ENCODE peak calls at places on chromosomes 16 and 17, in seven cellular contexts. M is AG04450, Y is GM12865, W is cardiac fibroblast, Q is transverse colon, F is A549, N is BJ. A is an unnamed sample.

GRCh38 chr16:2971985-2972784 is 3.0 kb downstream of the PAQR4 start:
- DNase-seq in N (no peak), F (no peak), M (no peak), Q (no peak), Y (no peak), W (no peak), A (no peak)

GRCh38 chr17:74212262-74212912 is 984 bp upstream of the TTYH2 start:
- DNase-seq in Q (peak), M (no peak), N (no peak), F (no peak), W (no peak), Y (peak), A (no peak)

GRCh38 chr16:22328081-22328725 is 31.0 kb downstream of the POLR3E start:
- DNase-seq in M (no peak), Q (no peak), W (no peak), N (no peak), F (no peak), Y (no peak), A (no peak)

GRCh38 chr17:45906237-45906636 is 11.9 kb downstream of the MAPT start:
- DNase-seq in F (no peak), Y (no peak), Q (no peak), W (no peak), N (no peak), M (no peak), A (no peak)

GRCh38 chr17:7293821-7294613 is 422 bp downstream of the YBX2 start:
- DNase-seq in Q (peak), W (no peak), F (no peak), N (no peak), Y (no peak), M (no peak), A (no peak)

GRCh38 chr16:71484006-71484893 is 4.9 kb downstream of the ZNF19 start:
- DNase-seq in F (peak), Q (peak), N (peak), Y (peak), W (peak), M (peak), A (peak)

GRCh38 chr16:53415504-53415903 is 18.8 kb upstream of the RBL2 start:
- DNase-seq in Q (no peak), M (no peak), W (no peak), N (no peak), Y (no peak), F (no peak), A (no peak)

GRCh38 chr16:83806036-83806435 is 1.7 kb upstream of the HSBP1 start:
- DNase-seq in N (no peak), F (no peak), M (no peak), W (no peak), Y (peak), Q (no peak), A (no peak)

GRCh38 chr17:39939588-39940419 is 12.3 kb downstream of the LRRC3C start:
- DNase-seq in Y (peak), M (peak), N (peak), Q (no peak), F (peak), W (peak), A (no peak)

GRCh38 chr16:11104168-11105037 is 151.6 kb downstream of the SOCS1 start:
- DNase-seq in W (no peak), N (no peak), M (no peak), F (no peak), Q (no peak), Y (no peak), A (no peak)

GRCh38 chr16:11101695-11102522 is 154.1 kb downstream of the SOCS1 start:
- DNase-seq in Y (no peak), F (no peak), N (no peak), W (peak), M (peak), Q (no peak), A (no peak)

GRCh38 chr16:11100239-11100750 is 155.7 kb downstream of the SOCS1 start:
- DNase-seq in M (peak), N (peak), W (peak), Q (peak), Y (peak), F (no peak), A (no peak)

GRCh38 chr16:11101283-11101682 is 154.7 kb downstream of the SOCS1 start:
- DNase-seq in W (no peak), Q (no peak), Y (no peak), M (no peak), N (no peak), F (no peak), A (no peak)

DNA sequence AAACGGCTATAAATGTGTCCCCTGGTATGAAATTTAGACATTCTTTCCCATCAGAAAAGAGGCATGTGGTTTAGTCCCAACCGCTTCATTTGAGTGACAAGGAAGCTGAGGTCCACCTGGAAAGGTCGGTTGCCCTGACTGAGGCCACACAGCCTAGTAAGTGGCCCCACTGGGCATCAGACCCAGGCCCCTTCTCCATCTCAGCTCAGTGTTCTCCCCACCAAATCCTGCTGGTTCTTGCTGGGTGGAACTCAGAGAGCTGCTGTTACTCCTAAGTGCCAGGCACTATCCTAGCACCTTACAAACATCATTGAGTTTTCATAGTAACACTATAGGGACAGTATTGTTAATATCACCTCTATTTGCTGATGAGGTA is 153.5 kb downstream of the SOCS1 start:
- DNase-seq in N (no peak), Q (no peak), F (no peak), Y (no peak), W (no peak), M (no peak), A (no peak)
- H3K4me3 ChIP-seq in N (no peak), Q (no peak), F (no peak), Y (no peak), W (no peak), M (no peak), A (no peak)

GRCh38 chr16:75249441-75249840 is 2.0 kb downstream of the BCAR1 start:
- DNase-seq in Q (no peak), F (no peak), M (no peak), Y (no peak), W (no peak), N (no peak), A (no peak)
- H3K4me3 ChIP-seq in Q (peak), F (peak), M (peak), Y (no peak), W (peak), N (peak), A (no peak)

GRCh38 chr16:89293276-89294143 is 76.0 kb downstream of the ZNF778 start:
- DNase-seq in Y (no peak), Q (no peak), F (no peak), M (no peak), W (no peak), N (no peak), A (no peak)
- H3K4me3 ChIP-seq in Y (no peak), Q (no peak), F (no peak), M (no peak), W (no peak), N (no peak), A (no peak)

DNA sequence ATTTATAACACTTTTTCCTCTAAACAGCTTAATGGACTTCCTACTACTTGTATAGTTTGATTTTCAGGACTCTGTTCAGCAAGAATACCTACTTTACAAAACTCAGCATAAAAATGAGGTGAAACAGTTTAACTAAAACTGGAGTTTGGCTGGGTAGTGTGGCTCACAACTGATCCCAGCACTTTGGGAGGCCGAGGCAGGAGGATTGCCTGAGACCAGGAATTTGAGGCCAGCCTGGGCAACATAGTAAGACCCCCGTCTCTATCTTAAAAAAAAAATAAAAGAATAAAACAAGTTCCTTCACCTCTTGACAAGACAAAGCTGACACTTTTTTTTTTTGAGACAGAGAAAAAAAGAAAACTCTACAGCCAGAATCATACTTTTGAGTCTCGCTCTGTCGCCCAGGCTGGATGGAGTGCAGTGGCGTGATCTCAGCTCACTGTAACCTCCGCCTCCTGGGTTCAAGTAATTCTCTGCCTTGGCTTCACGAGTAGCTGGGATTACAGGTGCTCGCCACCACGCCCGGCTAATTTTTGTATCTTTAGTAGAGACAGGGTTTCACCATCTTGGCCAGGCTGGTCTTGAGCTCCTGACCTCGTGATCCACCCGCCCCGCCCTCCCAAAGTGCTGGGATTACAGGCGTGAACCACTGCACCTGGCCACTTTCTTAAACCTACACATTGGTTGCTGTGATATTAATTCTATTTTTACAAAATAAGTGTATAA is 2.6 kb downstream of the PDF start:
- DNase-seq in N (no peak), F (no peak), M (no peak), Y (no peak), Q (no peak), W (no peak), A (no peak)
- H3K4me3 ChIP-seq in N (no peak), F (no peak), M (no peak), Y (no peak), Q (no peak), W (no peak), A (peak)

GRCh38 chr17:17709815-17710321 is 28.6 kb downstream of the RAI1 start:
- DNase-seq in W (no peak), Y (no peak), F (no peak), M (no peak), Q (no peak), N (no peak), A (no peak)

GRCh38 chr17:17710355-17710727 is 29.1 kb downstream of the RAI1 start:
- DNase-seq in N (no peak), W (no peak), F (no peak), Q (no peak), Y (no peak), M (no peak), A (no peak)

GRCh38 chr17:17712268-17712924 is 31.1 kb downstream of the RAI1 start:
- DNase-seq in M (peak), Q (no peak), F (no peak), N (peak), W (peak), Y (peak), A (no peak)

GRCh38 chr17:17710728-17711541 is 29.7 kb downstream of the RAI1 start:
- DNase-seq in F (peak), W (peak), Q (peak), M (peak), Y (no peak), N (peak), A (no peak)

GRCh38 chr17:17711708-17712141 is 30.5 kb downstream of the RAI1 start:
- DNase-seq in W (no peak), Q (no peak), M (no peak), Y (no peak), F (no peak), N (no peak), A (no peak)
- H3K4me3 ChIP-seq in W (no peak), Q (no peak), M (no peak), Y (no peak), F (no peak), N (no peak), A (no peak)

DNA sequence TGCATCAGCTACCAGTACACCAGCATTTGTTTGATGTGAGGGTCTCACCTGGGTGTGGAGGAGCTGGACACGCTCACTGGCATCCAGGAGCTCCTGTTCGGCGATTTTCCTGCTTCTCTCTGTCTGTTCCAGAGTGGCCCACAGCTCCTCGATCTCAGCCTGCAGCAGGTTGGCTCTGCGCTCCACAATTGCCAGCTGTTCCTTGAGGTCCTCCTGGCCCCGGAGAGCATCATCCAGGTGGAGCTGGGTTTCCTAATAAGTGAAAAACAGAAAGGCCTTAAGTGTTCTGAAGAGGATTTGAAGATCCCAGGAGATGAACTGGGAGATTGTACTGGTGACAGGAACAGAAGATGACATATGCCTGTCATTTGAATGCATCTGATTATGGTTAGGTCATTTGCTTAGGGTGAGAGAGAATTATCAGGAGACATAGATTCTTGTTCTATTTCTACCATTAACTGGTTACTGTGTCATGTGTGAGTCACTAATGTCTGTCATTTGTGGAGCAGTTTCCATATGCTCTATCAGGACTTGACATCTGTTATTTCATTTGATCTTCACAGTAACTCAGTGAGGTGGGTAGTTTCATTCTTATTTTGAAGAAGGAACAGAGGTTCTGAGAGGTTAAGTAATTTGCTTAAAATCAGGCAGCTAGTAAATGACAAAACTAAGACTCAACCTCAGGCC is 21.5 kb upstream of the MYH13 start:
- DNase-seq in N (no peak), W (no peak), F (no peak), Y (peak), Q (no peak), M (no peak), A (no peak)
- H3K4me3 ChIP-seq in N (no peak), W (no peak), F (no peak), Y (no peak), Q (no peak), M (no peak), A (no peak)

DNA sequence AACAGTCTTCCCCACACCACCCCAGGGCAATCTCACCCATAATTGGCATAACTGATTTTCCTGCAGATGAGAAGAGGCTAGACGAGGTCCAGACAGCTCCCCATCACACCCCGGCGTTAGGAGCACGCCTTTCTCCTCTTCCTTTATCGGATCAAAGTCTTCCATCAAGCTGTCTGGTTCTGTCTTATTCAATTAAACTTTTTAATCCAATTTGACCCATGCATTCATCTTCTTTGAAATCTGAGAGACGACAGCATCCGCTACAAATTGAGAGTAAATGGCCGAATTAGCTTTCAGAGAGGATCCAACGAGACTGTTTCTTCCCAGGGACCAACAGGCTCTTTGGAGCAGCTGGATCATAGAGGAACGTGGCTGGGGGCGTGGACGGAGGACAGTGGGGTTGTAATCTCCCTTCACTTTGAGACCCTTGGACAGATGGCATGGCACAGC is 44.4 kb upstream of the GPRC5B start:
- DNase-seq in F (no peak), Y (no peak), M (no peak), W (no peak), N (no peak), Q (no peak), A (no peak)
- H3K4me3 ChIP-seq in F (no peak), Y (no peak), M (no peak), W (no peak), N (no peak), Q (no peak), A (no peak)

DNA sequence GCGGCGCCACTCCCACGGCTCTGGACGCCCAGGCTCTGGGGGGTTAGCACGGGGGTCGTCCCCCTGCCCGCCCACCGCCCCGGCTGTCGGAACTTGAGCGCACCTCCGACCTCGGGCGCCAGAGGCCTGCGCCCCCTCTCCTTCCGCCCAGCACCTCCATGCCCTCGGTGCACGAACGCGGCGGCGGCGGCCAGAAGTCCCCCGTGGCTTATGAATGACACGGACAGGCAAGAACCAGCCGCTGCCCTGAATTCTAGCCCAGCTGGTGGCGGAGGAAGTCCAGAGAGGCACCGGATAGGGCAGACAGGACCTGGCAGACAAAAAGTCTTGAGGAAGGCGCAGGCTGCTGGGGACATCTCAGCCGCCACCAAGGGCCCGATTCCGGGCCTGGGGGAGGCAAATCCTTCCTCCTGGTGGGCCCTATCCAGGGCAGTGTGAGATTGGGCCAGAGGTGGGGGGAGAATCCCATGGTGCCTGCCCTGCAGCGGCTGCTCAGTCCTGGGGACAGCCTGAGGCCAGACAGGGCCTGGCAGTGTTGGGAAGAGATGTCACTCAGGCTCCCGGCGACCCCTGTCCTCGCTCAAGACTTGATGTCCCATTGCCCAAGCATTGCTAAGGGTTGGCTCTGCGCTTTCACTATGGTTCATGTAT is 897 bp upstream of the CYGB start:
- DNase-seq in N (no peak), W (no peak), Q (no peak), Y (no peak), F (no peak), M (no peak), A (no peak)
- H3K4me3 ChIP-seq in N (no peak), W (peak), Q (peak), Y (no peak), F (peak), M (peak), A (no peak)

DNA sequence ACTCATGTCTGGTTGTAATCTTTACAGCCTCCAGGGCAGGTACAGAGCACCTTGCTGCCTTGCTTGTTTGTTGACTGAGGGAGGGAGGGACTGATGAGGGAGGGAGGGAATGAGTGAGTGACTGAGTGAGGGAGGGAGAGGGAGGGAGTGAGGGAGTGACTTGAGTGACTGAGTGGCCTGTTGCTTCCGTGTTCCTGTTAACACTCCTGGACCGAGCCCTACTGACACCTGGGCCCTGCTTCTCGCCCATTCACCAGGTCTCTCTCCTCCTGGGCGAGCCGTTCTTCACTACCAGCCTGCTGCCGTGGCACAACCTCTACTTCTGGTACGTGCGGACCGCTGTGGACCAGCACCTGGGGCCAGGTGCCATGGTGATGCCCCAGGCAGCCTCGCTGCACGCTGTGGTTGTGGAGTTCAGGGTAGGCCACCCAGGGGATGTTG is 41.2 kb downstream of the PRMT7 start:
- DNase-seq in N (no peak), Q (peak), M (no peak), Y (no peak), F (no peak), W (no peak), A (no peak)
- H3K4me3 ChIP-seq in N (no peak), Q (peak), M (no peak), Y (no peak), F (no peak), W (no peak), A (no peak)